ENCODE peak calls at places on chromosomes 1 and 21, in five cellular contexts. D, Q, N, M and I are unnamed samples.

GRCh38 chr1:248821101-248821500 is 4.6 kb downstream of the SH3BP5L start:
- DNase-seq in M (no peak), D (no peak), N (no peak), Q (peak; percentile 56), I (no peak)

GRCh38 chr1:186082235-186082937 is 292.7 kb downstream of the TPR start:
- DNase-seq in M (no peak), N (peak; percentile 86), D (no peak), Q (peak; percentile 47), I (peak; percentile 86)

GRCh38 chr1:47814592-47815436 is 182.4 kb downstream of the TRABD2B start:
- DNase-seq in Q (no peak), N (no peak), M (no peak), D (no peak), I (no peak)

GRCh38 chr1:28927442-28928305 is 13.3 kb downstream of the EPB41 start:
- DNase-seq in N (no peak), Q (no peak), D (peak; percentile 22), M (no peak), I (no peak)

GRCh38 chr1:178501705-178502329 is 5.1 kb upstream of the CLEC20A start:
- DNase-seq in Q (peak; percentile 62), M (peak; percentile 79), D (peak; percentile 96), N (peak; percentile 75), I (no peak)

GRCh38 chr1:169460193-169460833 is 25.4 kb downstream of the SLC19A2 start:
- DNase-seq in Q (no peak), D (peak; percentile 69), M (peak; percentile 39), N (no peak), I (no peak)

GRCh38 chr1:200526709-200527612 is 93.6 kb downstream of the KIF14 start:
- DNase-seq in N (no peak), Q (no peak), M (no peak), D (no peak), I (no peak)

GRCh38 chr1:21198929-21199328 is 22.2 kb upstream of the EIF4G3 start:
- DNase-seq in M (no peak), D (no peak), N (no peak), Q (no peak), I (no peak)

GRCh38 chr1:91545506-91546300 is 45.1 kb downstream of the CDC7 start:
- DNase-seq in N (no peak), M (no peak), D (no peak), Q (no peak), I (no peak)

GRCh38 chr1:24641646-24642151 is 1.4 kb upstream of the SRRM1 start:
- DNase-seq in D (no peak), N (peak; percentile 43), M (peak; percentile 67), Q (no peak), I (peak; percentile 76)

GRCh38 chr1:25182629-25183028 is 49.7 kb downstream of the SYF2 start:
- DNase-seq in N (no peak), M (no peak), D (no peak), Q (no peak), I (no peak)

GRCh38 chr1:218090459-218090858 is 194.6 kb upstream of the RRP15 start:
- DNase-seq in D (no peak), N (no peak), M (no peak), Q (no peak), I (no peak)

GRCh38 chr1:32195531-32195930 is 4.9 kb upstream of the CCDC28B start:
- DNase-seq in M (no peak), Q (no peak), N (no peak), D (no peak), I (no peak)

GRCh38 chr1:10671090-10671489 is 125.4 kb downstream of the CASZ1 start:
- DNase-seq in M (no peak), Q (no peak), D (no peak), N (no peak), I (no peak)

GRCh38 chr1:89698624-89699023 is 65.7 kb downstream of the LRRC8C start:
- DNase-seq in D (no peak), M (no peak), Q (no peak), N (no peak), I (no peak)

GRCh38 chr1:152486400-152487006 is 24.1 kb upstream of the LCE5A start:
- DNase-seq in M (no peak), N (no peak), D (peak; percentile 45), Q (peak; percentile 44), I (no peak)

GRCh38 chr21:27246741-27247140 is 279.9 kb upstream of the ADAMTS5 start:
- DNase-seq in N (no peak), Q (no peak), M (no peak), D (no peak), I (no peak)

GRCh38 chr21:41328660-41329300 is 12.2 kb downstream of the FAM3B start:
- DNase-seq in Q (no peak), N (no peak), M (no peak), D (no peak), I (no peak)

GRCh38 chr1:183267646-183268431 is 81.8 kb downstream of the LAMC2 start:
- DNase-seq in M (no peak), D (no peak), N (no peak), Q (peak; percentile 13), I (peak; percentile 67)

GRCh38 chr21:24428539-24429186 is 1178.6 kb downstream of the MRPL39 start:
- DNase-seq in N (no peak), M (no peak), D (no peak), Q (no peak), I (no peak)

GRCh38 chr1:39722495-39722894 is 16.2 kb upstream of the PPIE start:
- DNase-seq in M (no peak), N (no peak), Q (peak; percentile 26), D (no peak), I (no peak)

GRCh38 chr1:24714859-24715520 is 30.3 kb upstream of the CLIC4 start:
- DNase-seq in Q (no peak), M (no peak), N (no peak), D (no peak), I (no peak)

GRCh38 chr1:54220004-54220811 is 20.2 kb downstream of the MRPL37 start:
- DNase-seq in N (no peak), M (peak; percentile 83), D (no peak), Q (no peak), I (no peak)

GRCh38 chr1:190328361-190328760 is 149.3 kb downstream of the BRINP3 start:
- DNase-seq in Q (no peak), D (no peak), N (no peak), M (no peak), I (no peak)

GRCh38 chr1:86202552-86203340 is 46.2 kb upstream of the COL24A1 start:
- DNase-seq in M (no peak), N (no peak), Q (no peak), D (no peak), I (no peak)

GRCh38 chr1:184504695-184505338 is 118.0 kb downstream of the C1orf21 start:
- DNase-seq in N (no peak), D (no peak), Q (no peak), M (no peak), I (no peak)

GRCh38 chr21:45316871-45317400 is 29.2 kb upstream of the POFUT2 start:
- DNase-seq in Q (no peak), N (no peak), M (peak; percentile 45), D (no peak), I (peak; percentile 38)

GRCh38 chr1:226052061-226052460 is 10.5 kb upstream of the H3-3A start:
- DNase-seq in Q (no peak), M (no peak), N (no peak), D (no peak), I (no peak)

GRCh38 chr1:244896550-244896949 is 32.2 kb upstream of the HNRNPU start:
- DNase-seq in N (no peak), M (no peak), Q (peak; percentile 59), D (no peak), I (no peak)

GRCh38 chr1:151501474-151501873 is 9.7 kb upstream of the CGN start:
- DNase-seq in M (no peak), Q (peak; percentile 56), D (no peak), N (peak; percentile 18), I (no peak)

GRCh38 chr1:19892129-19892528 is 9.9 kb downstream of the OTUD3 start:
- DNase-seq in D (no peak), N (no peak), M (no peak), Q (no peak), I (no peak)

GRCh38 chr1:21139601-21140000 is 37.1 kb downstream of the EIF4G3 start:
- DNase-seq in D (no peak), Q (no peak), M (no peak), N (no peak), I (no peak)

GRCh38 chr1:190129367-190129766 is 348.3 kb downstream of the BRINP3 start:
- DNase-seq in Q (no peak), D (no peak), M (no peak), N (no peak), I (no peak)

GRCh38 chr1:180524915-180525695 is 22.7 kb upstream of the ACBD6 start:
- DNase-seq in Q (no peak), D (no peak), N (no peak), M (no peak), I (no peak)

GRCh38 chr1:15410223-15410883 is 665 bp downstream of the EFHD2 start:
- DNase-seq in N (no peak), Q (no peak), M (no peak), D (no peak), I (peak; percentile 73)

DNA sequence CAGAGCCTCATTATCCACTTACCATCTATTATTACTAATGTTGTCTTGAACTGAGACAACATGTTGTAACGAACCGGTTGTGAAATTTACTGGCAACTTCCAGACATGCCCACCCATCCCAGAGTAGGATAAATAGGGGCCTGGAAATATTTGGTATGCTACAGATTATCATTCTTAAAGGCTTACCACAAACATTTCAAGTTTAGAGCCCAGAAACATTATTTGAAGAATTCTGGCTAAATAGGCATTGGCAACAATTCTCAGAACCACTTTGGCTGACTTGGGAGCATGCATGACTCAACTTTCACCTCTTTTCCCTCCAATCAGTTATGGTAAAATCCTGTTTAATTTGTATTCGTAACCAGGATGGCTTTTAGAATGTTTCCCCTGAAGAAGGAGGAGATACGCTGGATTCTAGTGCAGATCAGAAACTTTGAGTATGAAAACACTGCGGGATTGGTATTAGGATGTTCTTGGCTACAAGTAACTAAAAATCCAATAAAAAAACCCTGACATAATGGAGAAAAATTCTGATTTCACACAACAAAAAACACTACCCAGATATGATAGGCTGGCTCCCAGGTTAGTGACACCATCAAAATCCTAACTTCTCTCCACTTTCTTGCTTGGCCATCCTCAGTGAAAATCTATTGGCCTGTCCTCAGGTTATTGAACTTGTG is 130.0 kb upstream of the SLC44A3 start:
- DNase-seq in N (no peak), Q (no peak), D (no peak), M (no peak), I (no peak)
- H3K9me3 ChIP-seq in N (no peaks in the 10 kb centered on the region), Q (no peaks in the 10 kb centered on the region), D (peaks cover 7% of the 10 kb centered on the region), M (no peaks in the 10 kb centered on the region), I (no peaks in the 10 kb centered on the region)

DNA sequence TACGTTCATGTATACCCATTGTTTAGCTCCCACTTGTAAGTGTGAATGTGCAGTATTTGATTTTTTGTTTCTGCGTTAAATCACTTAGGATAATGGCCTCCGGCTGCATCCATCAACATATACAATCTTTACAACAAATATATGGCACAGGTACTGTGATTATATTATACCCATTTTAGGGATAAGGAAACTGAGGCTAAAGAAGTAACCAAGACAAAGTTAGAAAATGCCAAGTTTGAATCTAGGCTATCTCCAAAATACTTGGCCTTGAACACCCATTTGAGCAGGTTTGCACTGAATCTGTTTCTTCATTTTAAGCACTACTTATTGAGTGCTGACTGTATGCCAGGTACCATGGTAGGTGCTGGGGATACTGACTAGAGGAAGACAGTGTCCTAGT is 149.6 kb downstream of the PBX1 start:
- DNase-seq in M (no peak), Q (no peak), D (no peak), N (no peak), I (no peak)
- H3K27ac ChIP-seq in M (no peak overlapping the region), Q (peak overlapping the region; percentile 63), D (no peak overlapping the region), N (no peak overlapping the region), I (no peak overlapping the region)

GRCh38 chr1:30412241-30413110 is 310.9 kb downstream of the MATN1 start:
- DNase-seq in N (no peak), Q (no peak), M (no peak), D (peak; percentile 23), I (peak; percentile 29)
- TF ChIP-seq EP300 in N (no peak), Q (no peak), M (no peak), D (no peak), I (no peak)

GRCh38 chr1:221606216-221606615 is 135.7 kb downstream of the DUSP10 start:
- DNase-seq in Q (no peak), D (no peak), M (no peak), N (no peak), I (no peak)
- H3K9me3 ChIP-seq in Q (no peaks in the 10 kb centered on the region), D (no peaks in the 10 kb centered on the region), M (no peaks in the 10 kb centered on the region), N (no peaks in the 10 kb centered on the region), I (no peaks in the 10 kb centered on the region)